ENCODE peak calls at places on chromosomes 2 and 18, in ten cellular contexts. One of them, this sample, is unnamed.

GRCh38 chr2:54570925-54571694 is 115.0 kb downstream of the SPTBN1 start:
- DNase-seq in fibroblast of villous mesenchyme: peak
- DNase-seq in mammary epithelial cell: peak
- DNase-seq in COLO829: peak
- DNase-seq in GM20000: peak
- DNase-seq in activated T-cell treated with anti-CD3 and anti-CD28 coated beads, Interleukin-2, amount 50 U/mL, for 24 hours: peak
- DNase-seq in Caki2: peak
- DNase-seq in SHP77: peak
- DNase-seq in bronchial epithelial cell: peak
- DNase-seq in non-pigmented ciliary epithelial cell: peak
- DNase-seq in this sample: peak

GRCh38 chr2:26552641-26553040 is 74.7 kb upstream of the OTOF start:
- DNase-seq in fibroblast of villous mesenchyme: no peak
- DNase-seq in mammary epithelial cell: no peak
- DNase-seq in COLO829: no peak
- DNase-seq in GM20000: no peak
- DNase-seq in activated T-cell treated with anti-CD3 and anti-CD28 coated beads, Interleukin-2, amount 50 U/mL, for 24 hours: no peak
- DNase-seq in Caki2: no peak
- DNase-seq in SHP77: no peak
- DNase-seq in bronchial epithelial cell: no peak
- DNase-seq in non-pigmented ciliary epithelial cell: no peak
- DNase-seq in this sample: no peak

GRCh38 chr18:32439802-32440201 is 30.9 kb downstream of the GAREM1 start:
- DNase-seq in fibroblast of villous mesenchyme: no peak
- DNase-seq in mammary epithelial cell: no peak
- DNase-seq in COLO829: no peak
- DNase-seq in GM20000: no peak
- DNase-seq in activated T-cell treated with anti-CD3 and anti-CD28 coated beads, Interleukin-2, amount 50 U/mL, for 24 hours: no peak
- DNase-seq in Caki2: no peak
- DNase-seq in SHP77: peak
- DNase-seq in bronchial epithelial cell: peak
- DNase-seq in non-pigmented ciliary epithelial cell: no peak
- DNase-seq in this sample: no peak

GRCh38 chr2:207459990-207460757 is 69.6 kb upstream of the CREB1 start:
- DNase-seq in fibroblast of villous mesenchyme: no peak
- DNase-seq in mammary epithelial cell: no peak
- DNase-seq in COLO829: no peak
- DNase-seq in GM20000: peak
- DNase-seq in activated T-cell treated with anti-CD3 and anti-CD28 coated beads, Interleukin-2, amount 50 U/mL, for 24 hours: no peak
- DNase-seq in Caki2: no peak
- DNase-seq in SHP77: no peak
- DNase-seq in bronchial epithelial cell: no peak
- DNase-seq in non-pigmented ciliary epithelial cell: no peak
- DNase-seq in this sample: no peak

GRCh38 chr2:150495993-150496627 is 8.6 kb upstream of the RND3 start:
- DNase-seq in fibroblast of villous mesenchyme: peak
- DNase-seq in mammary epithelial cell: peak
- DNase-seq in COLO829: no peak
- DNase-seq in GM20000: no peak
- DNase-seq in activated T-cell treated with anti-CD3 and anti-CD28 coated beads, Interleukin-2, amount 50 U/mL, for 24 hours: no peak
- DNase-seq in Caki2: no peak
- DNase-seq in SHP77: no peak
- DNase-seq in bronchial epithelial cell: peak
- DNase-seq in non-pigmented ciliary epithelial cell: peak
- DNase-seq in this sample: peak

GRCh38 chr2:200652158-200652557 is 66.3 kb downstream of the AOX1 start:
- DNase-seq in fibroblast of villous mesenchyme: no peak
- DNase-seq in mammary epithelial cell: no peak
- DNase-seq in COLO829: no peak
- DNase-seq in GM20000: no peak
- DNase-seq in activated T-cell treated with anti-CD3 and anti-CD28 coated beads, Interleukin-2, amount 50 U/mL, for 24 hours: no peak
- DNase-seq in Caki2: no peak
- DNase-seq in SHP77: no peak
- DNase-seq in bronchial epithelial cell: no peak
- DNase-seq in non-pigmented ciliary epithelial cell: no peak
- DNase-seq in this sample: no peak

GRCh38 chr2:6832995-6833604 is 32.6 kb downstream of the CMPK2 start:
- DNase-seq in fibroblast of villous mesenchyme: no peak
- DNase-seq in mammary epithelial cell: no peak
- DNase-seq in COLO829: no peak
- DNase-seq in GM20000: no peak
- DNase-seq in activated T-cell treated with anti-CD3 and anti-CD28 coated beads, Interleukin-2, amount 50 U/mL, for 24 hours: no peak
- DNase-seq in Caki2: peak
- DNase-seq in SHP77: no peak
- DNase-seq in bronchial epithelial cell: no peak
- DNase-seq in non-pigmented ciliary epithelial cell: no peak
- DNase-seq in this sample: no peak

GRCh38 chr2:238895901-238896600 is 48.2 kb downstream of the TWIST2 start:
- DNase-seq in fibroblast of villous mesenchyme: peak
- DNase-seq in mammary epithelial cell: no peak
- DNase-seq in COLO829: no peak
- DNase-seq in GM20000: no peak
- DNase-seq in activated T-cell treated with anti-CD3 and anti-CD28 coated beads, Interleukin-2, amount 50 U/mL, for 24 hours: no peak
- DNase-seq in Caki2: no peak
- DNase-seq in SHP77: no peak
- DNase-seq in bronchial epithelial cell: no peak
- DNase-seq in non-pigmented ciliary epithelial cell: no peak
- DNase-seq in this sample: peak

GRCh38 chr18:51417643-51418483 is 220.4 kb upstream of the MEX3C start:
- DNase-seq in fibroblast of villous mesenchyme: no peak
- DNase-seq in mammary epithelial cell: no peak
- DNase-seq in COLO829: no peak
- DNase-seq in GM20000: no peak
- DNase-seq in activated T-cell treated with anti-CD3 and anti-CD28 coated beads, Interleukin-2, amount 50 U/mL, for 24 hours: no peak
- DNase-seq in Caki2: no peak
- DNase-seq in SHP77: no peak
- DNase-seq in bronchial epithelial cell: no peak
- DNase-seq in non-pigmented ciliary epithelial cell: no peak
- DNase-seq in this sample: no peak

GRCh38 chr18:55878224-55878623 is 290.2 kb upstream of the TCF4 start:
- DNase-seq in fibroblast of villous mesenchyme: no peak
- DNase-seq in mammary epithelial cell: peak
- DNase-seq in COLO829: no peak
- DNase-seq in GM20000: no peak
- DNase-seq in activated T-cell treated with anti-CD3 and anti-CD28 coated beads, Interleukin-2, amount 50 U/mL, for 24 hours: no peak
- DNase-seq in Caki2: no peak
- DNase-seq in SHP77: no peak
- DNase-seq in bronchial epithelial cell: no peak
- DNase-seq in non-pigmented ciliary epithelial cell: no peak
- DNase-seq in this sample: no peak

GRCh38 chr2:71458413-71459083 is 5.2 kb downstream of the DYSF start:
- DNase-seq in fibroblast of villous mesenchyme: peak
- DNase-seq in mammary epithelial cell: peak
- DNase-seq in COLO829: no peak
- DNase-seq in GM20000: peak
- DNase-seq in activated T-cell treated with anti-CD3 and anti-CD28 coated beads, Interleukin-2, amount 50 U/mL, for 24 hours: no peak
- DNase-seq in Caki2: no peak
- DNase-seq in SHP77: no peak
- DNase-seq in bronchial epithelial cell: no peak
- DNase-seq in non-pigmented ciliary epithelial cell: peak
- DNase-seq in this sample: peak

GRCh38 chr2:215718890-215719289 is 283.0 kb upstream of the FN1 start:
- DNase-seq in fibroblast of villous mesenchyme: no peak
- DNase-seq in mammary epithelial cell: no peak
- DNase-seq in COLO829: no peak
- DNase-seq in GM20000: no peak
- DNase-seq in activated T-cell treated with anti-CD3 and anti-CD28 coated beads, Interleukin-2, amount 50 U/mL, for 24 hours: no peak
- DNase-seq in Caki2: no peak
- DNase-seq in SHP77: no peak
- DNase-seq in bronchial epithelial cell: no peak
- DNase-seq in non-pigmented ciliary epithelial cell: no peak
- DNase-seq in this sample: no peak